ENCODE peak calls at places on chromosomes 1 and 21, in five cellular contexts. U is CD4-positive, alpha-beta memory T cell; S is upper lobe of right lung; E is AG04450; Y is cardiac muscle cell. C is an unnamed sample.

GRCh38 chr1:204342310-204342709 is 17.4 kb downstream of the PLEKHA6 start:
- DNase-seq in U (no peak), Y (no peak), E (no peak), S (no peak), C (no peak)

GRCh38 chr1:79507770-79508169 is 501.2 kb upstream of the ADGRL4 start:
- DNase-seq in U (no peak), S (no peak), E (no peak), Y (no peak), C (no peak)

GRCh38 chr1:203796223-203796747 is 862 bp downstream of the ZBED6 start:
- DNase-seq in E (no peak), S (peak), U (peak), Y (peak), C (no peak)

GRCh38 chr1:63892632-63893395 is 119.0 kb downstream of the ROR1 start:
- DNase-seq in U (no peak), E (no peak), S (no peak), Y (peak), C (no peak)

GRCh38 chr1:168728452-168729404 is at the start of gene DPT:
- DNase-seq in E (no peak), U (no peak), S (no peak), Y (peak), C (no peak)

GRCh38 chr1:15226626-15227286 is 20.3 kb upstream of the FHAD1 start:
- DNase-seq in U (no peak), E (no peak), Y (no peak), S (peak), C (no peak)

GRCh38 chr1:204528241-204528640 is 12.0 kb downstream of the MDM4 start:
- DNase-seq in E (no peak), S (no peak), Y (no peak), U (no peak), C (no peak)

GRCh38 chr1:214934035-214934434 is 148.5 kb upstream of the KCNK2 start:
- DNase-seq in U (no peak), S (no peak), E (no peak), Y (no peak), C (no peak)

GRCh38 chr1:182484531-182485257 is 34.7 kb downstream of the RGSL1 start:
- DNase-seq in E (no peak), U (no peak), S (peak), Y (no peak), C (no peak)

GRCh38 chr21:46116189-46116845 is 18.4 kb downstream of the COL6A2 start:
- DNase-seq in E (no peak), U (no peak), Y (no peak), S (peak), C (no peak)

GRCh38 chr1:199447906-199448305 is 579.6 kb upstream of the NR5A2 start:
- DNase-seq in Y (peak), E (no peak), U (no peak), S (no peak), C (no peak)

GRCh38 chr1:235025422-235025984 is 103.1 kb downstream of the TOMM20 start:
- DNase-seq in Y (no peak), E (no peak), S (no peak), U (no peak), C (no peak)

GRCh38 chr1:74317663-74318062 is 82.5 kb downstream of the TNNI3K start:
- DNase-seq in U (no peak), E (no peak), Y (no peak), S (no peak), C (no peak)

GRCh38 chr1:26237230-26237966 is 3.4 kb downstream of the CEP85 start:
- DNase-seq in E (no peak), Y (peak), S (no peak), U (no peak), C (no peak)

GRCh38 chr1:233905416-233906051 is 1.1 kb downstream of the SLC35F3 start:
- DNase-seq in Y (no peak), U (no peak), S (no peak), E (no peak), C (no peak)

GRCh38 chr1:48644190-48644930 is 132.3 kb downstream of the BEND5 start:
- DNase-seq in U (no peak), S (no peak), E (no peak), Y (no peak), C (no peak)

GRCh38 chr21:39084979-39085729 is 98.1 kb downstream of the PSMG1 start:
- DNase-seq in S (no peak), U (no peak), Y (no peak), E (no peak), C (peak)

GRCh38 chr1:9070421-9071015 is 1.1 kb upstream of the SLC2A5 start:
- DNase-seq in Y (no peak), U (no peak), S (no peak), E (no peak), C (no peak)

GRCh38 chr1:9069324-9070100 is at the start of gene SLC2A5:
- DNase-seq in E (no peak), U (no peak), Y (peak), S (no peak), C (peak)

GRCh38 chr1:9068971-9069323 is 488 bp downstream of the SLC2A5 start:
- DNase-seq in E (no peak), Y (peak), U (no peak), S (no peak), C (no peak)

GRCh38 chr1:9065213-9065751 is 4.2 kb downstream of the SLC2A5 start:
- DNase-seq in E (no peak), Y (no peak), U (no peak), S (no peak), C (no peak)

DNA sequence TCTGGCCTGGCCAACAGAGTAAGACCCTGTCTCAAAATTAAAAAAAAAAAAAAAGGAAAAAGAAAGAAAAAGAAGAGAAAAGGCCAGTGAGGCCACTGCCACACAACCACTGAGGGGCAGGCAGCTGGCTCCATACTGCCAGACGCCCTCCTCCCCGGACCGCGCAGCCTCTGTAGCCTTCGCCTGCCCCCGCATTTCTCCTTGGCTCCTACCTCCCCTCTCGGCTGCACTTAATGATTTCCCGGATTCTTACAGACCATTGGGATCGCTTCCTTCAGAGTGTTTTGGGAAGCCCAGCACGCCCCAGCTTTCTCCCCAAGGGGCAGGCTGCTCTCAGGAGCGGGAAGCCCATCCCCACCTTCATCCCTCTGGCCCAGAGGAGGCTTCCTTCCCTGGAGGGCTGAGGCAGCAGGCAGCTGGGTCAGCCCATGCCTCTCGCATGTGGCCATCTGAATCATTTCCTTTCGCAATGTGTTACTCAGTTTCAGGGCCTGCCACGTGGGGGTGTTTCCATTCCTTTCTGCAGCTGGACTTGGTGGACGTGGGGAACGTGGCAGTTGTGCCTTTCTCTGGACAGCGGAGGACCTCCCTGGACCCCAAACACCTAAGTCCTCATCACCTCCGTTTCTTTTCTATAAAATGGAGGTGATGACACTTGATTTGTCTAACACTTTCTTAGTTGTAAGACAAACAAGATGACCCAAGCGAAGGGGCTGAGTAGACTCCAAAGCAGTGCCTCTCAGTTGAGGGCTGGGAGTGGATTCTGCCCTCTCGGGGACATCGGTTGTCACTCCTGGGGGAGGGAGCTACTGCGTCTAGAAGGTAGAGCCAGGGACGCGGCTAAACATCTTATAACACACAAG is 2.3 kb downstream of the SLC2A5 start:
- DNase-seq in U (no peak), E (peak), S (no peak), Y (peak), C (no peak)
- H3K4me3 ChIP-seq in U (no peak), E (no peak), S (no peak), Y (no peak), C (no peak)

GRCh38 chr1:6148497-6149241 is 31.5 kb downstream of the CHD5 start:
- DNase-seq in S (peak), E (no peak), U (peak), Y (peak), C (peak)

GRCh38 chr1:6149597-6149996 is 30.5 kb downstream of the CHD5 start:
- DNase-seq in U (no peak), E (no peak), Y (no peak), S (no peak), C (no peak)

GRCh38 chr1:6152882-6153281 is 27.2 kb downstream of the CHD5 start:
- DNase-seq in U (no peak), E (no peak), S (no peak), Y (no peak), C (no peak)

GRCh38 chr1:6150006-6150938 is 29.8 kb downstream of the CHD5 start:
- DNase-seq in E (no peak), Y (no peak), U (no peak), S (no peak), C (no peak)

GRCh38 chr1:6151291-6151822 is 28.8 kb downstream of the CHD5 start:
- DNase-seq in E (no peak), Y (no peak), S (no peak), U (no peak), C (peak)
- H3K4me3 ChIP-seq in E (no peak), Y (no peak), S (no peak), U (no peak), C (no peak)

GRCh38 chr1:2544875-2545638 is 11.1 kb upstream of the TNFRSF14 start:
- DNase-seq in Y (no peak), E (no peak), U (no peak), S (no peak), C (peak)

GRCh38 chr1:2541619-2542246 is 11.7 kb upstream of the HES5 start:
- DNase-seq in S (no peak), Y (no peak), U (no peak), E (no peak), C (peak)

GRCh38 chr1:2542262-2542915 is 12.3 kb upstream of the HES5 start:
- DNase-seq in S (no peak), E (no peak), U (no peak), Y (no peak), C (peak)

GRCh38 chr1:2544093-2544874 is 11.9 kb upstream of the TNFRSF14 start:
- DNase-seq in E (no peak), Y (no peak), S (no peak), U (no peak), C (peak)

GRCh38 chr1:2543543-2544092 is 12.6 kb upstream of the TNFRSF14 start:
- DNase-seq in Y (no peak), S (no peak), U (peak), E (no peak), C (no peak)
- H3K4me3 ChIP-seq in Y (no peak), S (no peak), U (no peak), E (no peak), C (no peak)

DNA sequence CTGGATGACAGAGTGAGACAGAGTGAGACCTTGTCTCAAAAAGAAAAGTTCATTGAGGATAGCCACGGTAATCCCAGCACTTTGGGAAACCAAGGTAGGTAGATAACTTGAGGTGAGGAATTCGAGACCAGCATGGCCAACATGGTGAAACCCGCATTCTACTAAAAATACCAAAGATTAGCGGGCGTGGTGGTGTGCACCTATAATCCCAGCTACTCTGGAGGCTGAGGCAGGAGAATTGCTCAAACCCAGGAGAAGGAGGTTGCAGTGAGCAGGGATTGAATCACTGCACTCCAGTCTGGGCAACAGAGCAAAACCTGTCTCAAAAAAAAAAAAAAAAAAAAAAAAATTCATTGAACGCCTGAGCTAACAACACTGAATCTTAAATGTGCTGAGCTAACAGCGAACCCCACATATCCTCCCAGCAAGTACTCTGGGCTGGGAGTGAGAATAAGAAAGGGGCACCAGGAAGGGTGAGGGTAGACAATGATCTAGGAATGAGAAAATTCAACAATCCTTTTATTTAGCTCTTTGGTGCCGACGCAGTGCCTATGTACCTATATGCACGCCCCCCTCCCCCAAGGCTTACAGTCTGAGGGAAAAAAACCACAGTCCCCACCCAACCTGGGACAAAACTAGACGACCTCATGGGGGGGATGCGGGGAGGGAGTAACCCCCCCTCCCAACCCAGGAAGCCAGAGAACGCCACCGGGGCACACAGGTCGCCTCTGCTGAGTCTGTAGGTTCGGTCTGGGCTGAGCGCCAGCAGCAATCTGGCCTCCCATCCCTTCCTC is 1.4 kb upstream of the CACNA1S start:
- DNase-seq in S (no peak), Y (no peak), E (no peak), U (no peak), C (no peak)
- H3K4me3 ChIP-seq in S (peak), Y (no peak), E (peak), U (peak), C (peak)

DNA sequence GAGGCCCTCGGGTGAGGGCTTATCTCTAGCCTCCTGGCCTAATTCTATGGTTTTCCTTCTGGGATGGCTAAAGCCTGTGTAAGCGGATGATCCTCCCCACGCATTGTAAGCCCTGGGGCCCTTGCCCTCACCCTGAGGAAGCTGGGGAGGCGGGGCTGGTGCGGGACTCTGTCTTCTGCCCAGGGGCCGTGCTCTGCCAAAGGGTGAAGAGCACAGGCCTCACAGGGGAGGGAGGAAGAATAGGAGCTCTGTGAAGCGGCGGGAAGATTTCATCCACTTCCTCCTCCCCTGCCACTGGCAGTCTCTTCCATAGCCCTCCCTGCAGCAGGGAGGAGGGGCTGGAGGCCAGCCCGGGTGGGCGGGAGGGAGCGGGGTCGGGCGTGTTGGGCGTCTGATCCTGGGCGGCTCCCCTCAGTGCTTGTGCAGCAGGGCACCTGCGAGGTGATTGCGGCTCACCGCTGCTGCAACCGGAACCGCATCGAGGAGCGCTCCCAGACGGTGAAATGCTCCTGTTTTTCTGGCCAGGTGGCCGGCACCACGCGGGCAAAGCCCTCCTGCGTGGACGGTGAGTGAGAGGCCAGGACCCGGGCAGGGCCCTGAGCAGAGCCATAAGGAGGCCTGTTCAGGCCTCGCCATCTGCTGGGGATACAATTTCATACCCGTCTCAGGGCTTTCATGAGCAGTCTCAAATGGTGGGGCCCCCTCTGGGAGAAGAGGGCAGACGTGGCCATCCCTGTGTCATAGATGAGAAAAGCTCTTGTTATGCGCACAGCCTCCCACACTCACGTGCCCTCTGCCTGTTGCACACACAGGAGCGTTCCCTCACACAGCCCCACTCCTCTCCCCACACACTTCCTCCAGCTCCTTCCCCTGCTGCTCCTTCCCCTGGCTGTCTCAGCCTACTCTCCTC is 7.7 kb upstream of the PPM1J start:
- DNase-seq in Y (peak), U (no peak), E (no peak), S (no peak), C (peak)
- H3K4me3 ChIP-seq in Y (no peak), U (no peak), E (no peak), S (peak), C (peak)

DNA sequence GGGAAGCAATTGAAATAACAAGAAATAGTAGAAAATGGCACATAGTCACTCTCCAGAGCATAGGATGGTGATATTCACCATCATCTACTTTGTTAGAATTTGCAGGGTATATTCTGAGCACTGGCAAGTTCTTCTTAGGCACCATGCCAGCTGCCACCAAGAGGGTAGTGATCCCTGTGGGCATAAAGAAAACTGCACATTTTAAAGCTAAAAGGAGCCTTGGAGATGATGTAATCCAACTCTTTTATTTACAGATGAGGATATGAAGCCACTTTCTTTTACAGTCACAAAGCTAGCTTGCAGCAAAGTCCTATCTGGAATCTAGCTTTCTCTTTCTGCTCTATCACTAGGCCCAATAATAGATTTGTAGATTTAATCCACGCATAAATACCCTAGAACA is 69.0 kb downstream of the PTGER3 start:
- DNase-seq in Y (no peak), U (no peak), E (no peak), S (no peak), C (no peak)
- H3K4me3 ChIP-seq in Y (no peak), U (no peak), E (no peak), S (no peak), C (no peak)

GRCh38 chr1:118184737-118185082 is 318 bp downstream of the SPAG17 start:
- DNase-seq in U (no peak), E (no peak), Y (no peak), S (no peak), C (no peak)
- H3K4me3 ChIP-seq in U (no peak), E (peak), Y (peak), S (peak), C (peak)